ENCODE peak calls at places on chromosomes 4 and X, in five cellular contexts. H, Q, S, G and L are unnamed samples. For H3K4me1 and H3K9me3, the result is how much of the 10 kb centered on the place peaks cover.

GRCh38 chrX:2572740-2573139 is 72.0 kb upstream of the DHRSX start:
- DNase-seq in H (no peak), S (no peak), Q (no peak), G (no peak), L (no peak)

GRCh38 chr4:83639849-83640493 is 104.1 kb downstream of the GPAT3 start:
- DNase-seq in S (peak), Q (peak), H (peak), G (peak), L (peak)

GRCh38 chr4:780730-781492 is 45.0 kb downstream of the CPLX1 start:
- DNase-seq in Q (no peak), H (no peak), G (no peak), S (peak), L (no peak)

GRCh38 chr4:108881190-108881589 is 118.3 kb upstream of the ETNPPL start:
- DNase-seq in H (no peak), S (no peak), Q (no peak), G (no peak), L (peak)

GRCh38 chr4:145623831-145624230 is 4.6 kb downstream of the MMAA start:
- DNase-seq in H (no peak), G (no peak), Q (no peak), S (no peak), L (no peak)

GRCh38 chrX:153642313-153642654 is 4.7 kb upstream of the DUSP9 start:
- DNase-seq in G (no peak), Q (no peak), S (no peak), H (no peak), L (no peak)

GRCh38 chr4:98864560-98864959 is 64.4 kb downstream of the EIF4E start:
- DNase-seq in G (no peak), Q (no peak), H (peak), S (no peak), L (no peak)

GRCh38 chr4:77564231-77564630 is 41.4 kb upstream of the CXCL13 start:
- DNase-seq in S (no peak), H (peak), Q (no peak), G (peak), L (no peak)

GRCh38 chr4:112771-113170 is 11.5 kb upstream of the ZNF718 start:
- DNase-seq in H (no peak), G (no peak), Q (no peak), S (no peak), L (no peak)

GRCh38 chr4:149914521-149915115 is 99.0 kb upstream of the IQCM start:
- DNase-seq in S (peak), H (peak), G (peak), Q (peak), L (peak)

DNA sequence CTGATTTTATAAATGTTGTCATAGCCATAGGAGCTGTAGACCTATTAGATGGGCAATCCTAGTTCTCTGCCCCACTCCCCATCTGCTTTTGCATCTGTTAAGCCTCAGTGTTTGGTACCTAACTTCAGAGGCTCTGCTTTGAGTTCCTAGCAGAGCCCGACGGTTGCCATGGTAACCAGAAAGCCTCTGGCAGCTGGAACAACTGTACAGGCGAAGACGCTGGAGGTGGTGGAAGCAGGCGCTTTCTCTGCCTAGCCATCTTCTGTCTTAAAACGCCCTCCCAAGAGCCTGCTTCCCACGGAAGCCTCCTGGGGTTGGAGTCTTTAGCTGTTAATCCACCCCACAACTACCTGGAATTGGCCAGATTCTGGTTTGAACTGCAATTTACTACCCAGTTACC is 919 bp upstream of the GABRG1 start:
- DNase-seq in G (no peak), S (peak), H (no peak), Q (no peak), L (peak)
- H3K4me3 ChIP-seq in G (peak), S (no peak), H (no peak), Q (no peak), L (no peak)

GRCh38 chr4:33340168-33340567 is 2620.0 kb downstream of the PCDH7 start:
- DNase-seq in Q (no peak), S (no peak), H (no peak), G (no peak), L (no peak)
- H3K4me1 ChIP-seq in Q (under half), S (under half), H (under half), G (under half), L (under half)

DNA sequence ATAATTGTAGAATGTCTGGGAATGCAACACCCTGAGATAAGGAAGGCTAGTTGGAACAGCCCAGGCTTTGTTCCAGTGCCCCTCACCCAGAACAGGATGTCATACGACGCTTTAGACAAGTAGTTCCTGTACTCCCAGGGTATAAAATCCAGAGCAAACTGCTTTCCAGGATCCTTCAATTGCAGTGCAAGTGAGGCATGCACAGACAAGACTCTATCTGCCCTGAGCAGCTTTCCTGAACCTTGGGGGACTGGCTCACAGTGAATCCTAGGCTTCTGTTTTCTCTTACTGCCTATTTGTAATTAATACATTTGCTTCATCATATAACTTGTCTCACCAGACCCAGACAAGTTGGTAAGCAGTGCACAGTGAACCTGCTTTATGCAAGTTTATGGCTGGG is 48.4 kb upstream of the IL9R start:
- DNase-seq in S (no peak), H (no peak), G (no peak), Q (no peak), L (no peak)
- H3K9me3 ChIP-seq in S (under half), H (under half), G (under half), Q (under half), L (under half)

DNA sequence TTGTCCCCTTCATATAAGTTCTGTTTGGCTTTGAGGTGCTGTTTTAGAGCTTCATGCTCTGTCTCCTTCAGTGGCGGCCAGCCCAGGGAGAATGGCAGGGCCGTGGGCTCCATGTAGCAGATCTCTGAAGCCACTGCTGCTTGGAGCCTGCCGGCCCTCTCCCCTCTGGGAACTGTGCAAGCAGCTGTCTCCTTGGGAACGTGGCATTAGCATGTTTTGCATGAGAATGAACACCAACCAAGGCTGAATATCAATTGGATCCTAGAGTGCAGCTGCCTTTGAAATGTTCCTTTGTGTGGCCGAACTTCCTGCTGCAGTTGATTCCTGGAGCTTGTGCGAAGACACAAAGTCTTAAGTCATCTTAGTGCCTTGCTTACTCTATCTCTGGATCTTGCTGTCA is 39.1 kb upstream of the CLDN34 start:
- DNase-seq in H (no peak), G (no peak), Q (no peak), S (no peak), L (peak)
- H3K4me3 ChIP-seq in H (no peak), G (no peak), Q (no peak), S (no peak), L (no peak)

GRCh38 chr4:113553082-113553481 is 208.5 kb downstream of the CAMK2D start:
- DNase-seq in S (no peak), G (no peak), H (no peak), Q (no peak), L (no peak)
- H3K4me1 ChIP-seq in S (under half), G (under half), H (under half), Q (under half), L (under half)

GRCh38 chrX:70088281-70088680 is 26.0 kb downstream of the OTUD6A start:
- DNase-seq in Q (no peak), G (no peak), S (no peak), H (no peak), L (no peak)

GRCh38 chrX:70092247-70092646 is 30.0 kb downstream of the OTUD6A start:
- DNase-seq in H (no peak), S (no peak), Q (no peak), G (no peak), L (no peak)

GRCh38 chrX:70087857-70088256 is 25.6 kb downstream of the OTUD6A start:
- DNase-seq in H (no peak), Q (no peak), G (peak), S (no peak), L (peak)

GRCh38 chrX:70089575-70090297 is 27.5 kb downstream of the OTUD6A start:
- DNase-seq in Q (no peak), S (no peak), H (no peak), G (no peak), L (no peak)

DNA sequence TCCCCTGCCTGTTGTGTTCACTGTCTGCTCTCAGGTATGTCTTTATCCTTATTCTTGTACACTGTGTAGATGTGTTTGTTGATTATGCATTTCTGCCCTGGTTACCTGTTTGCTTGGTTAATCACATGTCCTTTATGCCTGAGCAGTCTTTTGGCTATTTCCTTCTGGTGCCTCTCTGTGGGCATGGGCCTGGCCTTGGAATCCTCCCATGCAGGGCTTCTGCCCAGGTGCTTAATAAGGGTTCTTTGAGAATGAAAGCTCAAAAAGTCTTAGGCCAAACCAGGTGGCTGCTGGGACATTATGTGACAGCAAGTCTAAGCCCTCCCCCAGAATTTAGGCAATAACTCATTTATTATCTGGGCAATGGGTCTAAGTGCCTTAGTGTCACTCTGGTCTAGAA is 26.5 kb downstream of the OTUD6A start:
- DNase-seq in H (no peak), S (no peak), G (no peak), Q (no peak), L (no peak)
- H3K9me3 ChIP-seq in H (under half), S (under half), G (under half), Q (under half), L (under half)

DNA sequence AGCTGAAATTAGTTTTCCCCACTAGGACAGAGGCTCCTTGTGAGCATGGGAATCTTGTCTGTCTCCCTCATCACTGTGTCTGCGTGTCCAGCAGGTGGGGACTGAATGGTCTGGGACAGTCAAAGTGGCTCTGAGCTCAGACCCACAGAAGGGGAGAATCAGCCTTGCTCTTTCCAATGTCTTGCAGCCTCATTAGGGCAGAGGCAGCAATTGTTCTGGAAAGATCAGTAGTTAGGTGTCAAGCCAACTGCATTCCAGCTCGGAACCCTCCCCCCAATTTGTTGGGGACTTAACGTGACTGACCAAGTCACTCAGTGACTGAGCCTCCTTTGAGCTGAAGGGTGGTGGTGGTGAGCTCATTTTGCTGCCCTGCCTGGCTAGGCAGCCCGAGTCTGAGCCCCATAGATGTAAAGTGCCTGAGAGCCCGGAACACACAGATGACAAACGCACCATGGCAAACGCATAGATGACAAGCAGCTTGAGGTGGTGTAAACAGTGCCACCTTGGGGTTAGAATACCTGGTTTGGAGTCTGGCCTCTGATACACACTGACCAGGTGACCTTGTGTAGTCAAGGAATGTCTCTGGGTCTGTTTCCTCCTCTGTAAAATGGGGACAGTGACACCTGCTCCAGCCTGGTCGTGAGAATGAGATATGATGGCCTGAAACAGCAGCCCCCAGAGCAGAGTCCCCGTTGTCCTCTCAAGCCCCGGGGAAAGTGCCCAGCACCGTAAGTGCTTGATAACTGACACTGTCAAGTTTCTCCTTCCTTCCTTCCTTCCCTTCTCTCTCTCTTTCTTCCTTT is 2.7 kb upstream of the SORCS2 start:
- DNase-seq in S (peak), G (no peak), Q (peak), H (no peak), L (no peak)
- H3K4me3 ChIP-seq in S (no peak), G (no peak), Q (no peak), H (no peak), L (no peak)

GRCh38 chr4:173254646-173255045 is 79.5 kb downstream of the HMGB2 start:
- DNase-seq in H (no peak), G (no peak), Q (no peak), S (no peak), L (no peak)

GRCh38 chr4:173258866-173259265 is 75.3 kb downstream of the HMGB2 start:
- DNase-seq in H (no peak), G (no peak), S (peak), Q (peak), L (no peak)

GRCh38 chr4:173259310-173259709 is 74.8 kb downstream of the HMGB2 start:
- DNase-seq in Q (no peak), H (no peak), G (no peak), S (no peak), L (no peak)

GRCh38 chr4:173257732-173258717 is 76.1 kb downstream of the HMGB2 start:
- DNase-seq in Q (peak), H (peak), G (peak), S (peak), L (peak)

GRCh38 chr4:173256825-173257224 is 77.3 kb downstream of the HMGB2 start:
- DNase-seq in Q (no peak), G (no peak), H (no peak), S (no peak), L (no peak)
- H3K4me1 ChIP-seq in Q (under half), G (under half), H (under half), S (under half), L (under half)

GRCh38 chr4:68885545-68885944 is 66.1 kb downstream of the UGT2A3 start:
- DNase-seq in S (no peak), G (no peak), Q (no peak), H (no peak), L (no peak)

GRCh38 chr4:68878048-68878447 is 62.3 kb downstream of the UGT2B10 start:
- DNase-seq in S (no peak), H (no peak), G (no peak), Q (no peak), L (no peak)

DNA sequence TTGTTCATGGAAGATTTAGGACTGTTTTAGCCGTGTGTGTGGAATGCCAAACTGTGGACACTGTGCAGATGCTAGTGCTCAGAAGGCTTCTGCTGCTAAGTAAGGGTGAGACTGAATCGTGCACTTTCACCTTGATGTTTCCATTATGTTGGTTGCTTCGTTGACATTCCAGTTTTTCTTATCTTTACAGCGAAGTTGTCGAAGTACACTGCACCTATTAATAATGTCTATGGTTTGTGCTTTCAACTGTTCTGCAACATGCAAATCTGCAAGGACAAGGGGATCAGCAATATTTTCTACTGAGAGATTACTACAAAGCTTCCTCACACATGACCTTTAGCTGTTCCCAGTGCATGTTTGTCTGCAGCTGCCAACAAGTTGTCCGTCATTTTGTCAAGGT is 67.7 kb downstream of the UGT2A3 start:
- DNase-seq in H (no peak), Q (no peak), S (no peak), G (no peak), L (no peak)
- H3K9me3 ChIP-seq in H (under half), Q (under half), S (under half), G (under half), L (under half)

GRCh38 chr4:6788123-6788522 is 5.6 kb downstream of the KIAA0232 start:
- DNase-seq in Q (no peak), G (no peak), S (no peak), H (no peak), L (no peak)
- H3K4me3 ChIP-seq in Q (no peak), G (no peak), S (no peak), H (no peak), L (no peak)